ENCODE peak calls at places on chromosomes 4 and X, in four cellular contexts. P is A549, J is astrocyte of the cerebellum, T is right cardiac atrium. G is an unnamed sample.

GRCh38 chrX:34873500-34874225 is 68.9 kb upstream of the FAM47B start:
- DNase-seq in P (no peak), J (no peak), T (no peak), G (peak)

GRCh38 chr4:64584981-64585557 is 175.8 kb upstream of the TECRL start:
- DNase-seq in P (peak), J (peak), T (peak), G (peak)

GRCh38 chr4:184476660-184477059 is 2.3 kb upstream of the IRF2 start:
- DNase-seq in P (no peak), J (no peak), T (no peak), G (no peak)

GRCh38 chr4:74018771-74019170 is 19.7 kb downstream of the CXCL3 start:
- DNase-seq in P (no peak), J (no peak), T (no peak), G (no peak)

GRCh38 chr4:99537674-99538073 is 26.2 kb downstream of the TRMT10A start:
- DNase-seq in P (no peak), J (no peak), T (no peak), G (no peak)

GRCh38 chr4:169645627-169646026 is 25.2 kb downstream of the CLCN3 start:
- DNase-seq in P (no peak), J (no peak), T (no peak), G (no peak)

GRCh38 chr4:173958445-173958844 is 325.0 kb downstream of the FBXO8 start:
- DNase-seq in P (no peak), J (peak), T (no peak), G (no peak)

GRCh38 chr4:73139245-73139644 is 69.7 kb upstream of the COX18 start:
- DNase-seq in P (no peak), J (no peak), T (no peak), G (no peak)

GRCh38 chr4:125235971-125236370 is 78.8 kb upstream of the FAT4 start:
- DNase-seq in P (no peak), J (no peak), T (no peak), G (no peak)

GRCh38 chrX:49079489-49080428 is at the start of gene WDR45:
- DNase-seq in P (peak), J (peak), T (peak), G (peak)

GRCh38 chr4:128560754-128561495 is 248.6 kb upstream of the JADE1 start:
- DNase-seq in P (peak), J (no peak), T (no peak), G (no peak)

G was measured in cardiac muscle cell.